ENCODE peak calls at places on chromosomes 11 and 22, in four cellular contexts. Y is NCI-H1930, U is fibroblast of gingiva, V is type B pancreatic cell. W is an unnamed sample.

GRCh38 chr22:32413715-32414114 is 1.7 kb upstream of the RTCB start:
- DNase-seq in Y (no peak), U (no peak), V (no peak), W (peak)

GRCh38 chr22:47995718-47996117 is 1233.3 kb downstream of the TBC1D22A start:
- DNase-seq in Y (no peak), U (no peak), V (peak), W (no peak)

GRCh38 chr22:23179381-23180294 is 671 bp upstream of the BCR start:
- DNase-seq in Y (no peak), U (no peak), V (no peak), W (no peak)

GRCh38 chr11:65491614-65492386 is 7.0 kb upstream of the MALAT1 start:
- DNase-seq in Y (no peak), U (peak), V (no peak), W (peak)

GRCh38 chr22:44147821-44148574 is 32.7 kb upstream of the PARVG start:
- DNase-seq in Y (no peak), U (no peak), V (no peak), W (no peak)

GRCh38 chr11:57303990-57304579 is 20.7 kb downstream of the TNKS1BP1 start:
- DNase-seq in Y (no peak), U (no peak), V (no peak), W (peak)

GRCh38 chr11:9838961-9839360 is 175.1 kb downstream of the SWAP70 start:
- DNase-seq in Y (no peak), U (no peak), V (no peak), W (no peak)

GRCh38 chr22:20803696-20804324 is 29.9 kb downstream of the SERPIND1 start:
- DNase-seq in Y (no peak), U (peak), V (no peak), W (peak)

GRCh38 chr11:60563553-60564235 is 48.5 kb downstream of the MS4A13 start:
- DNase-seq in Y (no peak), U (no peak), V (no peak), W (no peak)

GRCh38 chr11:36282926-36283325 is 6.3 kb downstream of the COMMD9 start:
- DNase-seq in Y (no peak), U (no peak), V (no peak), W (no peak)

GRCh38 chr22:19119949-19120348 is 2.3 kb downstream of the DGCR2 start:
- DNase-seq in Y (no peak), U (no peak), V (no peak), W (no peak)

GRCh38 chr11:69546735-69547370 is 65.4 kb downstream of the LINC01488 start:
- DNase-seq in Y (no peak), U (no peak), V (no peak), W (no peak)

GRCh38 chr11:96086111-96086510 is 162.2 kb upstream of the MTMR2 start:
- DNase-seq in Y (no peak), U (no peak), V (no peak), W (no peak)

GRCh38 chr22:46845281-46846153 is 83.1 kb downstream of the TBC1D22A start:
- DNase-seq in Y (no peak), U (peak), V (no peak), W (peak)

GRCh38 chr22:50731811-50732624 is 6.0 kb upstream of the ACR start:
- DNase-seq in Y (peak), U (peak), V (peak), W (peak)

GRCh38 chr22:17172172-17172833 is 13.2 kb upstream of the HDHD5 start:
- DNase-seq in Y (no peak), U (no peak), V (no peak), W (no peak)

GRCh38 chr22:31707519-31707918 is 42.4 kb downstream of the PRR14L start:
- DNase-seq in Y (no peak), U (no peak), V (no peak), W (no peak)

GRCh38 chr11:61509058-61510029 is 795 bp downstream of the LRRC10B start:
- DNase-seq in Y (peak), U (peak), V (peak), W (peak)

GRCh38 chr22:40025856-40026255 is 31.1 kb downstream of the FAM83F start:
- DNase-seq in Y (no peak), U (no peak), V (no peak), W (no peak)

GRCh38 chr11:61126266-61126665 is 24.0 kb downstream of the CD5 start:
- DNase-seq in Y (no peak), U (no peak), V (no peak), W (no peak)

GRCh38 chr11:17353228-17354021 is 1.8 kb downstream of the NCR3LG1 start:
- DNase-seq in Y (peak), U (peak), V (peak), W (peak)

GRCh38 chr22:47046411-47047065 is 284.1 kb downstream of the TBC1D22A start:
- DNase-seq in Y (no peak), U (no peak), V (no peak), W (no peak)

GRCh38 chr11:17760102-17761029 is 25.8 kb downstream of the KCNC1 start:
- DNase-seq in Y (no peak), U (peak), V (no peak), W (peak)

GRCh38 chr11:62144641-62145255 is 20.9 kb downstream of the INCENP start:
- DNase-seq in Y (no peak), U (no peak), V (peak), W (no peak)

GRCh38 chr11:120336641-120337132 is 474 bp downstream of the ARHGEF12 start:
- DNase-seq in Y (peak), U (no peak), V (peak), W (no peak)

GRCh38 chr11:120243221-120243620 is 3.3 kb downstream of the POU2F3 start:
- DNase-seq in Y (no peak), U (no peak), V (no peak), W (no peak)

GRCh38 chr11:324131-324530 is 3.5 kb upstream of the IFITM3 start:
- DNase-seq in Y (no peak), U (no peak), V (no peak), W (no peak)

GRCh38 chr11:118605116-118605867 is 2.1 kb upstream of the PHLDB1 start:
- DNase-seq in Y (no peak), U (peak), V (no peak), W (peak)

GRCh38 chr11:117610045-117610444 is 187.0 kb downstream of the DSCAML1 start:
- DNase-seq in Y (no peak), U (no peak), V (no peak), W (no peak)

GRCh38 chr22:37233751-37234631 is 10.1 kb downstream of the RAC2 start:
- DNase-seq in Y (no peak), U (no peak), V (no peak), W (no peak)

GRCh38 chr11:68962527-68963250 is 18.1 kb downstream of the MRGPRD start:
- DNase-seq in Y (no peak), U (no peak), V (no peak), W (no peak)

GRCh38 chr11:22193348-22194051 is 615 bp downstream of the ANO5 start:
- DNase-seq in Y (peak), U (no peak), V (no peak), W (peak)

GRCh38 chr11:121105851-121106250 is 4.8 kb downstream of the TECTA start:
- DNase-seq in Y (no peak), U (no peak), V (no peak), W (no peak)

GRCh38 chr22:27460596-27461347 is 340.8 kb downstream of the MN1 start:
- DNase-seq in Y (no peak), U (peak), V (no peak), W (peak)

GRCh38 chr22:31846161-31847115 is 92.6 kb downstream of the DEPDC5 start:
- DNase-seq in Y (no peak), U (no peak), V (no peak), W (no peak)

GRCh38 chr11:107563702-107564101 is 1.8 kb downstream of the ALKBH8 start:
- DNase-seq in Y (no peak), U (peak), V (no peak), W (peak)